ENCODE peak calls at places on chromosomes 11 and 22, in six cellular contexts. E is stimulated activated CD4-positive, alpha-beta T cell treated with anti-CD3 and anti-CD28 coated beads, Interleukin-1b, Interleukin-23, amount 100 ng/mL, for 48 hours; Q is amniotic stem cell; S is memory B cell; R is neuronal stem cell; L is kidney. B is an unnamed sample.

GRCh38 chr22:23533771-23534191 is 46.3 kb downstream of the IGLL1 start:
- DNase-seq in L (peak; percentile 46), E (no peak), R (no peak), S (no peak), Q (no peak), B (no peak)

GRCh38 chr11:69230856-69231425 is 63.0 kb upstream of the MYEOV start:
- DNase-seq in L (no peak), S (no peak), R (no peak), E (no peak), Q (no peak), B (no peak)

GRCh38 chr11:134050541-134051383 is 18.1 kb upstream of the JAM3 start:
- DNase-seq in S (peak; percentile 78), R (peak; percentile 62), E (peak; percentile 70), Q (no peak), L (peak; percentile 88), B (peak; percentile 97)

GRCh38 chr11:133382217-133382746 is 150.0 kb downstream of the OPCML start:
- DNase-seq in S (no peak), L (no peak), E (no peak), Q (no peak), R (no peak), B (no peak)

GRCh38 chr11:115872418-115872817 is 368.2 kb upstream of the CADM1 start:
- DNase-seq in L (no peak), E (no peak), S (no peak), Q (no peak), R (no peak), B (no peak)

GRCh38 chr11:118619444-118620205 is 12.2 kb downstream of the PHLDB1 start:
- DNase-seq in L (peak; percentile 70), Q (peak; percentile 92), R (no peak), E (no peak), S (no peak), B (peak; percentile 95)

GRCh38 chr11:92251980-92252379 is 27.4 kb downstream of the FAT3 start:
- DNase-seq in L (no peak), E (no peak), Q (no peak), R (no peak), S (no peak), B (no peak)

GRCh38 chr11:79441159-79441875 is 487 bp upstream of the TENM4 start:
- DNase-seq in Q (no peak), L (no peak), S (peak; percentile 50), R (peak; percentile 9), E (no peak), B (peak; percentile 66)

GRCh38 chr22:36544107-36544620 is 15.2 kb upstream of the EIF3D start:
- DNase-seq in L (no peak), R (no peak), Q (no peak), S (no peak), E (no peak), B (peak; percentile 89)

GRCh38 chr22:20083157-20083890 is 3.3 kb downstream of the DGCR8 start:
- DNase-seq in S (no peak), E (no peak), Q (no peak), L (peak; percentile 29), R (no peak), B (peak; percentile 65)

GRCh38 chr11:10125522-10126133 is 168.4 kb downstream of the SBF2 start:
- DNase-seq in Q (no peak), E (no peak), R (no peak), S (no peak), L (no peak), B (peak; percentile 75)

GRCh38 chr11:44305643-44306468 is 4.1 kb downstream of the ALX4 start:
- DNase-seq in L (no peak), R (no peak), E (peak; percentile 31), Q (no peak), S (no peak), B (peak; percentile 75)

B was measured in osteoblast.